ENCODE peak calls at places on chromosome 18, in four cellular contexts. R is mammary epithelial cell, W is heart right ventricle, U is fibroblast of pulmonary artery. X is an unnamed sample.

GRCh38 chr18:75500510-75500909 is 73.0 kb upstream of the SMIM21 start:
- DNase-seq in R (no peak), W (no peak), U (no peak), X (no peak)

GRCh38 chr18:43601432-43601831 is 324.1 kb upstream of the SYT4 start:
- DNase-seq in R (no peak), W (no peak), U (no peak), X (no peak)

GRCh38 chr18:48676756-48677368 is 138.0 kb downstream of the CTIF start:
- DNase-seq in R (peak; percentile 27), W (peak; percentile 79), U (peak; percentile 61), X (peak; percentile 85)

GRCh38 chr18:51463483-51464136 is 266.1 kb upstream of the MEX3C start:
- DNase-seq in R (no peak), W (no peak), U (no peak), X (no peak)

GRCh38 chr18:73942081-73942625 is 205.5 kb downstream of the FBXO15 start:
- DNase-seq in R (no peak), W (no peak), U (no peak), X (no peak)

GRCh38 chr18:23837591-23837990 is 148.3 kb downstream of the LAMA3 start:
- DNase-seq in R (peak; percentile 86), W (no peak), U (peak; percentile 94), X (no peak)

GRCh38 chr18:22539045-22539444 is 121.3 kb upstream of the CTAGE1 start:
- DNase-seq in R (no peak), W (peak; percentile 36), U (no peak), X (peak; percentile 32)

GRCh38 chr18:22113144-22113813 is 56.1 kb upstream of the GATA6 start:
- DNase-seq in R (no peak), W (peak; percentile 81), U (no peak), X (peak; percentile 89)

GRCh38 chr18:63887424-63887823 is at the start of gene SERPINB2:
- DNase-seq in R (peak; percentile 74), W (no peak), U (peak; percentile 22), X (no peak)

GRCh38 chr18:28826062-28826565 is 649.2 kb upstream of the CDH2 start:
- DNase-seq in R (no peak), W (no peak), U (no peak), X (no peak)

GRCh38 chr18:44733069-44733753 is 52.5 kb downstream of the SETBP1 start:
- DNase-seq in R (peak; percentile 93), W (no peak), U (peak; percentile 42), X (no peak)

GRCh38 chr18:63237911-63238710 is 81.5 kb downstream of the BCL2 start:
- DNase-seq in R (peak; percentile 72), W (no peak), U (peak; percentile 95), X (peak; percentile 39)

GRCh38 chr18:28115149-28115550 is 61.8 kb downstream of the CDH2 start:
- DNase-seq in R (peak; percentile 85), W (no peak), U (peak; percentile 86), X (no peak)

GRCh38 chr18:66874812-66875474 is 271.1 kb upstream of the CDH19 start:
- DNase-seq in R (no peak), W (no peak), U (no peak), X (no peak)

GRCh38 chr18:44564922-44565321 is 115.8 kb upstream of the SETBP1 start:
- DNase-seq in R (peak; percentile 81), W (no peak), U (peak; percentile 78), X (no peak)

GRCh38 chr18:6885992-6886823 is 156.7 kb downstream of the ARHGAP28 start:
- DNase-seq in R (peak; percentile 32), W (no peak), U (peak; percentile 71), X (peak; percentile 70)

GRCh38 chr18:54043484-54044256 is 180.8 kb downstream of the MBD2 start:
- DNase-seq in R (peak; percentile 67), W (no peak), U (peak; percentile 13), X (no peak)

GRCh38 chr18:55878224-55878623 is 290.2 kb upstream of the TCF4 start:
- DNase-seq in R (peak; percentile 10), W (no peak), U (peak; percentile 31), X (no peak)

GRCh38 chr18:73563345-73563744 is 584.3 kb downstream of the FBXO15 start:
- DNase-seq in R (peak; percentile 51), W (no peak), U (peak; percentile 61), X (no peak)

GRCh38 chr18:50397023-50397422 is 22.2 kb downstream of the SKA1 start:
- DNase-seq in R (no peak), W (no peak), U (no peak), X (no peak)

GRCh38 chr18:2846638-2847340 is at the start of gene EMILIN2:
- DNase-seq in R (no peak), W (peak; percentile 72), U (peak; percentile 38), X (peak; percentile 68)

GRCh38 chr18:63074987-63075404 is 244.6 kb downstream of the BCL2 start:
- DNase-seq in R (peak; percentile 46), W (peak; percentile 82), U (peak; percentile 39), X (peak; percentile 84)

GRCh38 chr18:7950380-7951143 is 383.4 kb downstream of the PTPRM start:
- DNase-seq in R (peak; percentile 93), W (no peak), U (peak; percentile 53), X (no peak)

GRCh38 chr18:7954229-7954628 is 387.1 kb downstream of the PTPRM start:
- DNase-seq in R (no peak), W (no peak), U (peak; percentile 61), X (no peak)

GRCh38 chr18:31952223-31952622 is 9.3 kb upstream of the TRAPPC8 start:
- DNase-seq in R (no peak), W (no peak), U (no peak), X (no peak)

GRCh38 chr18:75350440-75350839 is 77.1 kb downstream of the SMIM21 start:
- DNase-seq in R (no peak), W (no peak), U (no peak), X (no peak)

DNA sequence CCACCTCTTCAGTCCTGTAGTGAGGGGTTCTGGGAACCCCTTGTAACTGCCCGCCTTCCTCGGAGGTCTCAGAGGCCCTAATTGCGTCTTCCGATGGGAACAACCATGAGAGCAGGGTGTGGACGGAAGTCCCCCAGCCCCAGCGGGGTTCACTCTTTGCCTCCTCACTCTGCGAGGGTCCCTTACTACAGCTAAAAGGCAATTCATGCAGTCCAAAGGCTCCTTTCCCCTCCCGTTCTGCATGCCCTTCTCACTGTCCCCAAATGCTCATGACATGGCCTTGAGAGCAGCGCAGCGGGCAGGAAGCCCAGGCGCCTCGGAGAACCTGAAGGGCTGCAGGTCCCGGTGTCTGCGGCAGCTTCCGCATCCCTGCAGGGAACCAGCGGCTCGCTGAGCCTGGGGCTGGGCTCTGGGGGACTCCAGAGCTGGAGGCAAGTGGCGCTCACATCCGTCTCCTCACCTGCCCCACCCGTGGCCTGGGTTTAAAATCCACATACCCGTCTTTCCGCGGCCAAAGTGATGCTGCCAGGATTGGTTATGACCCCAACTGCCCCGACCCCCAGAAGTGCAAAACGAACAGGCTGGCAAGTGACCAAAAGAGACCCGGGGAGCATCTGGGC is 534 bp upstream of the CIDEA start:
- DNase-seq in R (no peak), W (no peak), U (no peak), X (peak; percentile 66)
- H3K4me3 ChIP-seq in R (no peak overlapping the region), W (peak overlapping the region; percentile 46), U (peak overlapping the region; percentile 31), X (no peak overlapping the region)

DNA sequence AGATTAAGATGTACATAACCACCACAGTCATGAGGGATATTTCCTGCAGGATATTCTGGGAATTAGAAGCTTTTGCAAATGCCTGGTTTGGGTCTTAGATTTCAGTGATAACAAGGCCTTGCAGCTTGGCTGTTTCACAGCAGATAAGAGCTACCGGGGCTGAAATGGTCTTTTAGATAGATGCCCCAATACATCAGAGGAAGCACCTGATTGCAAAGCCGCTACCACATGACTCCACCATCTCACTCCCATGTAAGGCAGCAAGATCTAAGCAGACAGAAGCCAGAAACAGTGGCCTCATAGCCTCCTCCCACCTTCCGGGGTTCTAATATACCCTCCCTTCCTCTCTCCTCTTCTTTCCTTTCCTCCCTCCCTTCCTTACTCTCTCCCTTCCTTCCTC is 31.1 kb upstream of the EPG5 start:
- DNase-seq in R (no peak), W (no peak), U (no peak), X (no peak)
- H3K4me3 ChIP-seq in R (no peak overlapping the region), W (no peak overlapping the region), U (no peak overlapping the region), X (no peak overlapping the region)

GRCh38 chr18:26956894-26957293 is 91.4 kb upstream of the AQP4 start:
- DNase-seq in R (no peak), W (no peak), U (no peak), X (no peak)
- H3K4me3 ChIP-seq in R (no peak overlapping the region), W (no peak overlapping the region), U (no peak overlapping the region), X (no peak overlapping the region)

GRCh38 chr18:4453712-4454547 is 1.2 kb downstream of the DLGAP1 start:
- DNase-seq in R (no peak), W (no peak), U (no peak), X (no peak)
- H3K4me3 ChIP-seq in R (no peak overlapping the region), W (peak overlapping the region; percentile 45), U (no peak overlapping the region), X (no peak overlapping the region)

GRCh38 chr18:58847383-58848071 is 17.1 kb upstream of the ZNF532 start:
- DNase-seq in R (no peak), W (peak; percentile 44), U (no peak), X (peak; percentile 34)
- H3K4me3 ChIP-seq in R (no peak overlapping the region), W (peak overlapping the region; percentile 48), U (no peak overlapping the region), X (no peak overlapping the region)